ENCODE peak calls at places on chromosome 21, in seven cellular contexts. Q is transverse colon, H is posterior cingulate gyrus, U is NCI-H1694, X is prostate gland, F is K562, L is right cardiac atrium. E is an unnamed sample.

GRCh38 chr21:35257413-35257812 is 208.3 kb upstream of the RUNX1 start:
- DNase-seq in Q (peak), H (no peak), U (peak), X (peak), F (no peak), L (peak), E (peak)

GRCh38 chr21:30408782-30409494 is 13.1 kb downstream of the KRTAP13-1 start:
- DNase-seq in Q (peak), H (no peak), U (peak), X (peak), F (peak), L (peak), E (peak)

GRCh38 chr21:38241029-38241740 is 15.6 kb upstream of the KCNJ15 start:
- DNase-seq in Q (no peak), H (no peak), U (no peak), X (peak), F (no peak), L (peak), E (peak)

GRCh38 chr21:38295997-38296764 is 39.4 kb downstream of the KCNJ15 start:
- DNase-seq in Q (no peak), H (no peak), U (no peak), X (no peak), F (no peak), L (no peak), E (peak)

GRCh38 chr21:44370027-44370735 is 16.8 kb downstream of the TRPM2 start:
- DNase-seq in Q (no peak), H (no peak), U (peak), X (no peak), F (peak), L (no peak), E (peak)

GRCh38 chr21:36806103-36806502 is 107.2 kb downstream of the SIM2 start:
- DNase-seq in Q (no peak), H (no peak), U (no peak), X (no peak), F (no peak), L (no peak), E (peak)

GRCh38 chr21:40754466-40754865 is 92.5 kb downstream of the DSCAM start:
- DNase-seq in Q (no peak), H (no peak), U (no peak), X (no peak), F (no peak), L (no peak), E (no peak)

GRCh38 chr21:17783816-17784598 is 35.1 kb downstream of the C21orf91 start:
- DNase-seq in Q (peak), H (no peak), U (no peak), X (no peak), F (no peak), L (no peak), E (no peak)

GRCh38 chr21:46003575-46004007 is 22.0 kb downstream of the COL6A1 start:
- DNase-seq in Q (no peak), H (no peak), U (no peak), X (peak), F (no peak), L (peak), E (no peak)

GRCh38 chr21:29351691-29352090 is 53.0 kb downstream of the BACH1 start:
- DNase-seq in Q (no peak), H (no peak), U (no peak), X (no peak), F (no peak), L (no peak), E (peak)

GRCh38 chr21:46150073-46150472 is 5.3 kb downstream of the FTCD start:
- DNase-seq in Q (peak), H (peak), U (no peak), X (no peak), F (no peak), L (peak), E (no peak)

GRCh38 chr21:31299291-31300147 is 44.5 kb downstream of the TIAM1 start:
- DNase-seq in Q (no peak), H (no peak), U (no peak), X (peak), F (no peak), L (no peak), E (no peak)

GRCh38 chr21:30616125-30616524 is at the start of gene KRTAP20-1:
- DNase-seq in Q (no peak), H (no peak), U (no peak), X (no peak), F (no peak), L (no peak), E (no peak)

GRCh38 chr21:16570856-16571255 is 841.1 kb downstream of the USP25 start:
- DNase-seq in Q (no peak), H (no peak), U (no peak), X (no peak), F (no peak), L (no peak), E (no peak)

GRCh38 chr21:33360871-33361602 is 36.3 kb downstream of the IFNAR1 start:
- DNase-seq in Q (peak), H (peak), U (peak), X (peak), F (peak), L (peak), E (peak)

GRCh38 chr21:17711896-17712295 is 99.2 kb upstream of the BTG3 start:
- DNase-seq in Q (no peak), H (no peak), U (no peak), X (no peak), F (no peak), L (no peak), E (peak)

GRCh38 chr21:31172328-31172727 is 134.1 kb upstream of the KRTAP19-8 start:
- DNase-seq in Q (no peak), H (no peak), U (no peak), X (no peak), F (no peak), L (no peak), E (no peak)

GRCh38 chr21:18058731-18059398 is 185.8 kb upstream of the CHODL start:
- DNase-seq in Q (no peak), H (no peak), U (no peak), X (no peak), F (no peak), L (no peak), E (no peak)

GRCh38 chr21:23887709-23888303 is 1719.5 kb downstream of the MRPL39 start:
- DNase-seq in Q (peak), H (no peak), U (no peak), X (no peak), F (no peak), L (no peak), E (no peak)

GRCh38 chr21:42456457-42456856 is 39.6 kb downstream of the RSPH1 start:
- DNase-seq in Q (peak), H (no peak), U (no peak), X (no peak), F (no peak), L (no peak), E (no peak)

GRCh38 chr21:42199488-42200463 is 19.2 kb upstream of the ABCG1 start:
- DNase-seq in Q (peak), H (no peak), U (no peak), X (peak), F (no peak), L (no peak), E (peak)

GRCh38 chr21:14480601-14481000 is 65.5 kb downstream of the SAMSN1 start:
- DNase-seq in Q (peak), H (no peak), U (no peak), X (no peak), F (no peak), L (no peak), E (peak)

GRCh38 chr21:20942523-20942922 is 55.7 kb upstream of the NCAM2 start:
- DNase-seq in Q (no peak), H (no peak), U (no peak), X (no peak), F (no peak), L (no peak), E (no peak)